ENCODE peak calls at places on chromosomes 1 and 21, in five cellular contexts. C is small intestine; T is CD8-positive, alpha-beta memory T cell; O is neural progenitor cell; J is PC-9. Z is an unnamed sample. For H3K9me3 and H3K27me3, the result is how much of the 10 kb centered on the place peaks cover.

GRCh38 chr1:112058815-112059450 is 69.5 kb upstream of the KCND3 start:
- DNase-seq in C (no peak), T (no peak), J (no peak), O (peak), Z (no peak)

GRCh38 chr1:202982715-202983435 is 15.8 kb upstream of the CYB5R1 start:
- DNase-seq in T (no peak), J (no peak), O (no peak), C (no peak), Z (no peak)

GRCh38 chr1:227392984-227393764 is 74.9 kb upstream of the CDC42BPA start:
- DNase-seq in C (no peak), J (no peak), O (no peak), T (no peak), Z (no peak)

GRCh38 chr1:226738995-226739695 is at the start of gene ITPKB:
- DNase-seq in T (peak), O (peak), C (peak), J (peak), Z (peak)

GRCh38 chr1:42777860-42778259 is 6.9 kb upstream of the TMEM269 start:
- DNase-seq in J (peak), O (peak), T (no peak), C (peak), Z (no peak)

GRCh38 chr21:41648591-41649031 is 118.2 kb downstream of the RIPK4 start:
- DNase-seq in O (no peak), J (no peak), T (no peak), C (no peak), Z (no peak)

GRCh38 chr21:28090546-28090945 is 902.1 kb downstream of the LTN1 start:
- DNase-seq in J (no peak), C (no peak), O (no peak), T (no peak), Z (no peak)

GRCh38 chr1:223538921-223539445 is 126.5 kb downstream of the CAPN8 start:
- DNase-seq in J (no peak), T (no peak), C (no peak), O (no peak), Z (no peak)

GRCh38 chr1:44616284-44616990 is 57.8 kb downstream of the TMEM53 start:
- DNase-seq in C (no peak), J (no peak), O (no peak), T (no peak), Z (no peak)

GRCh38 chr21:33587792-33588484 is 546 bp downstream of the DONSON start:
- DNase-seq in J (no peak), T (peak), O (peak), C (peak), Z (no peak)

GRCh38 chr1:50348449-50349241 is 74.6 kb downstream of the DMRTA2 start:
- DNase-seq in T (peak), J (peak), O (peak), C (peak), Z (peak)

GRCh38 chr21:25571726-25572121 is 35.6 kb downstream of the MRPL39 start:
- DNase-seq in C (no peak), J (no peak), O (no peak), T (no peak), Z (no peak)

GRCh38 chr1:66503841-66504470 is 30.0 kb upstream of the SGIP1 start:
- DNase-seq in C (peak), O (peak), J (peak), T (no peak), Z (peak)

GRCh38 chr21:36385233-36385908 is at the start of gene CHAF1B:
- DNase-seq in C (peak), J (peak), T (peak), O (peak), Z (peak)

GRCh38 chr1:53373246-53373645 is 45.4 kb upstream of the LRP8 start:
- DNase-seq in T (no peak), O (no peak), J (no peak), C (no peak), Z (no peak)

GRCh38 chr1:58966103-58966916 is 182.5 kb upstream of the JUN start:
- DNase-seq in O (no peak), C (no peak), J (no peak), T (no peak), Z (peak)

DNA sequence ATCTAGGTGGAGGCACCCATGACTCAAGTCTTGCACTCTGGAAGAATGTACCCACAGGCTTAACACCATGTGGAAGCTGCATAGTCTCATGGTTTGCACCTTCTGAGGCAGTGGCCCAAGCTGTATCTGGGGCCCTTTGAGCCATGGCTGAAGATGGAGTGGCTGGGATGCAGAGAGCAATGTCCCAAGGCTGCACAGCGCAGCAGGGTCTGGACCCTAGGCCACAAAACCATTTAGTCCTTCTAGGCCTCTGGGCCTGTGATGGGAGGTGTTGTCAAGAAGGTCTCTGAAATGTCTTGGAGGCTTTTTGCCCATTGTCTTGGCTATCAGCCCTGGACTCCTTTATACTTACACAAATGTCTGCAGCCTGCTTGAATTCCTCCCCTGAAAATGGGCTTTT is 21.4 kb upstream of the FCRL3 start:
- DNase-seq in O (no peak), T (no peak), J (no peak), C (no peak), Z (no peak)
- H3K9me3 ChIP-seq in O (under half), T (under half), J (under half), C (under half), Z (under half)

GRCh38 chr1:64494659-64495058 is 24.7 kb downstream of the CACHD1 start:
- DNase-seq in J (no peak), O (no peak), C (no peak), T (no peak), Z (no peak)

GRCh38 chr1:64499966-64500365 is 30.0 kb downstream of the CACHD1 start:
- DNase-seq in O (no peak), T (no peak), C (no peak), J (no peak), Z (peak)

GRCh38 chr1:64495878-64496277 is 25.9 kb downstream of the CACHD1 start:
- DNase-seq in O (no peak), C (peak), J (no peak), T (no peak), Z (no peak)

GRCh38 chr1:64499011-64499410 is 29.1 kb downstream of the CACHD1 start:
- DNase-seq in T (no peak), C (no peak), J (no peak), O (no peak), Z (no peak)

GRCh38 chr1:64497484-64497883 is 27.6 kb downstream of the CACHD1 start:
- DNase-seq in C (no peak), J (no peak), O (no peak), T (no peak), Z (no peak)
- H3K27ac ChIP-seq in C (no peak), J (no peak), O (peak), T (no peak), Z (no peak)

GRCh38 chr1:927234-927633 is 3.5 kb downstream of the SAMD11 start:
- DNase-seq in J (no peak), T (no peak), O (no peak), C (no peak), Z (no peak)
- H3K27me3 ChIP-seq in J (under half), T (under half), O (half or more), C (under half), Z (under half)

GRCh38 chr1:244576259-244576892 is 76.5 kb upstream of the DESI2 start:
- DNase-seq in J (no peak), T (no peak), C (no peak), O (no peak), Z (no peak)
- H3K9me3 ChIP-seq in J (half or more), T (under half), C (under half), O (under half), Z (half or more)

Z was measured in CD4-positive, CD25-positive, alpha-beta regulatory T cell.